ENCODE peak calls at places on chromosomes 11 and 22, in four cellular contexts. T is PC-3, U is aorta, O is fibroblast of lung. R is an unnamed sample.

GRCh38 chr22:20245577-20246367 is 22.3 kb downstream of the RTN4R start:
- DNase-seq in T (no peak), U (no peak), O (no peak), R (no peak)

GRCh38 chr22:50674606-50675552 is 2.3 kb downstream of the SHANK3 start:
- DNase-seq in T (peak; percentile 73), U (no peak), O (no peak), R (peak; percentile 86)

GRCh38 chr11:131712897-131713296 is 342.5 kb downstream of the NTM start:
- DNase-seq in T (no peak), U (no peak), O (no peak), R (no peak)

GRCh38 chr11:134312807-134313206 is 19.0 kb upstream of the GLB1L2 start:
- DNase-seq in T (no peak), U (no peak), O (no peak), R (no peak)

GRCh38 chr11:59523541-59523940 is 12.2 kb downstream of the OR4D9 start:
- DNase-seq in T (peak; percentile 17), U (no peak), O (no peak), R (no peak)

GRCh38 chr11:57903441-57904123 is 120.1 kb upstream of the OR9Q1 start:
- DNase-seq in T (peak; percentile 85), U (no peak), O (no peak), R (no peak)

GRCh38 chr11:69269926-69270697 is 23.8 kb upstream of the MYEOV start:
- DNase-seq in T (no peak), U (no peak), O (no peak), R (no peak)

GRCh38 chr11:46066335-46066734 is 54.9 kb downstream of the PHF21A start:
- DNase-seq in T (peak; percentile 20), U (no peak), O (no peak), R (no peak)

GRCh38 chr11:6992457-6993431 is 27.4 kb downstream of the ZNF214 start:
- DNase-seq in T (peak; percentile 82), U (no peak), O (peak; percentile 88), R (no peak)

GRCh38 chr11:69210660-69211035 is 54.9 kb downstream of the SMIM38 start:
- DNase-seq in T (no peak), U (no peak), O (no peak), R (no peak)

GRCh38 chr11:58647141-58647699 is 24.8 kb downstream of the CNTF start:
- DNase-seq in T (no peak), U (no peak), O (no peak), R (no peak)

GRCh38 chr11:34299962-34300350 is 57.9 kb downstream of the ABTB2 start:
- DNase-seq in T (no peak), U (no peak), O (no peak), R (no peak)

GRCh38 chr22:36659762-36660509 is 43.6 kb downstream of the CACNG2 start:
- DNase-seq in T (peak; percentile 98), U (peak; percentile 97), O (peak; percentile 81), R (peak; percentile 93)

GRCh38 chr11:9001736-9002135 is 2.1 kb downstream of the NRIP3 start:
- DNase-seq in T (peak; percentile 73), U (no peak), O (peak; percentile 68), R (no peak)

DNA sequence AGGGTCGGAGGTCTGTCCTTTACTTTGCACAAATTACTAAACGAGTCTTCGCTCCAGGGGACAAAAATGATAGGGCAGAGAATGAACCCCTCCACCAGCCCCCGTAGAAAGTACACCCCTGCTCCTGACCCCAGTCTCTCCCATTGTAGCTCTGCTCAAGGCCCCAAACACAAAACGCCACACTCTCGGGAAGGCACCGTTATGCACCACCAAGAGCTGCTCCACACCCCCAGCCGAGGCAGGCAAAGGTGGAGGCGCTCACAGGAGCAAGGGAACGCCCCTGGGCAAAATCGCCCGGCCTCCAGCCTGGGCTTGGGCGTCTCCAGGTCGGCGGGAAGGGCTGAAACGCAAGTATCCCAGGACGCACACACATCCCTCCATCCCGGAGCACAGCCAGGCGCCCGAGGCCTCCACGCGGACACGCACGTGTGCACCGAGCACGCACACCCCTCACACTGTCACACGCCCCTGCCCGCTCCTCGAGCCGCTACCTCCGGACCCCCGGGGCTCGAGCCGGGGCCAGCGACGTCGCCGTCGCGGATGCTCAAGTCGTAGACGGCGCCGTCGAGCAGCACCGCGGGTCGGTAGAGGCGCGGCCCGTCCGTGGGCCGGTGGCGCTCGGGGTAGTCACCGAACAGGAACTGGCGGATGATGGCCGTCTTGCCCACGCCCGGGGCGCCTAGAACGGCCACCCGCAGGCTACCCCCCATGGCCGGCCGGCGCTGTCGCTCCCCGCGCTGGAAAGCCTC is 786 bp downstream of the RASL10A start:
- DNase-seq in T (peak; percentile 22), U (peak; percentile 44), O (no peak), R (peak; percentile 47)
- H3K4me1 ChIP-seq in T (peaks cover 20% of the 10 kb centered on the region), U (no peaks in the 10 kb centered on the region), O (peaks cover 9% of the 10 kb centered on the region), R (peaks cover 58% of the 10 kb centered on the region)

GRCh38 chr22:17782158-17782557 is 7.9 kb upstream of the BID start:
- DNase-seq in T (no peak), U (no peak), O (no peak), R (no peak)
- H3K4me1 ChIP-seq in T (peaks cover 10% of the 10 kb centered on the region), U (no peaks in the 10 kb centered on the region), O (peaks cover 3% of the 10 kb centered on the region), R (peaks cover 24% of the 10 kb centered on the region)

GRCh38 chr22:45497268-45497667 is 5.4 kb upstream of the FBLN1 start:
- DNase-seq in T (no peak), U (no peak), O (peak; percentile 61), R (no peak)

GRCh38 chr22:45491841-45492240 is 10.8 kb upstream of the FBLN1 start:
- DNase-seq in T (no peak), U (no peak), O (no peak), R (no peak)

GRCh38 chr22:45496451-45496941 is 6.2 kb upstream of the FBLN1 start:
- DNase-seq in T (no peak), U (peak; percentile 51), O (peak; percentile 83), R (no peak)

GRCh38 chr22:45490836-45491235 is 11.8 kb upstream of the FBLN1 start:
- DNase-seq in T (no peak), U (no peak), O (no peak), R (no peak)

DNA sequence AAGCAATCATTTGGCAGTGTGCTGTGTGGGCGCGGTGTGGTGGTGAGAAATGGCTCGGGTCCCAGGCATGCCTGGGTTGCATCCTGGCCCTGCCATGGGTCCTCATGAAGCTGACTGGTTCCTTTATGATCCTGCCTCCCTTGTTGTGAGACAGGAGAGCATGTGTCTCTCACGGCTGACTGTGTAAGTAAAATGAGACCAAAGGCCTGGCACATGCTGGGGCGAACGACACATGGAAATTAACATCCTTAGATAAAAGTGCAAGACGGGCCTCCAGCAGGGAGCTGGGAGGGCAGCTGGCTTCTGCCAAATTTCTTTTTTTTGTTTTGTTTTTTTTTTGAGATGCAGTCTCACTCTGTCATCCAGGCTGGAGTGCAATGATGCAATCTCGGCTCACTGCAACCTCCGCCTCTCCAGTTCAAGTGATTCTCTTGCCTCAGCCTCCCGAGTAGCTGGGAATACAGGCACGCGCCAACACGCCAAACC is 9.4 kb upstream of the FBLN1 start:
- DNase-seq in T (no peak), U (peak; percentile 66), O (peak; percentile 89), R (peak; percentile 15)
- H3K4me1 ChIP-seq in T (no peaks in the 10 kb centered on the region), U (no peaks in the 10 kb centered on the region), O (peaks cover 13% of the 10 kb centered on the region), R (no peaks in the 10 kb centered on the region)

DNA sequence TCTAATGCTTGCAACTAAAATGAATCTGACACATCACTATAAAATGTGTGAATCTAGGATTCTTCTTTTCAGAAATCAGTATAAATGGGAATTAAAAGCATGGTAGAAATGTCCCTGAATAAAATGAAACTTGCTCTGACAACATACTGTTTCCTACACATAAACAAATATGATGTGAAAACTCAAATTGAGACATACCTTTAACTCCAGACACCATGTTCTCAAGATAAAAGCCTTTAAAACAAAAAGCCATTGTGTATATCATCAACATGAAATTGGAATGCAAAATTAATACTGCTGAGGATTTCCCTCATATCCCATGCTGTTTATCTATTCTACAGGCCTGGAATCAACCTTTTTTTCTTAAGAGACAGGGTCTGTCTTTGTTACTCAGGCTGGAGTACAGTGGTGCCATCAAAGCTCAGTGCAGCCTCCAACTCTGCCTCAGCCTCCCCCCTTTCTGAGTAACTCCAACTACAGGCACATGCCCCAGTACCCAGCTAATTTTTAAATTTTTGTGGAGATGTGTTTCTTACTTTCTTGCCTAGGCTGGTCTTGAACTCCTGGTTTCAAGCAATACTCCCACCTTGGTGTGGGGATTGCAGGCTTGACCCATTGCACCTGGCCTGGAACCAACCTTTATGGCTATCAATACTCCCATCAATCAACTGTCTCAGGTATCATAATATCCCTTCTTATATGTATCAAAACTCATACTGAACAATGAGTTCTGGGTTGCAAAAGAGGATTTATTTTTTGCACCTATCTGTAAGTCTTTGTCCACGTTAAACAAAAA is 6.7 kb downstream of the TAF1D start:
- DNase-seq in T (no peak), U (no peak), O (no peak), R (no peak)
- H3K4me1 ChIP-seq in T (peaks cover 30% of the 10 kb centered on the region), U (no peaks in the 10 kb centered on the region), O (peaks cover 4% of the 10 kb centered on the region), R (peaks cover 40% of the 10 kb centered on the region)

GRCh38 chr11:63841554-63841953 is 2.6 kb downstream of the MARK2 start:
- DNase-seq in T (peak; percentile 80), U (no peak), O (no peak), R (peak; percentile 69)
- H3K4me1 ChIP-seq in T (peaks cover 59% of the 10 kb centered on the region), U (no peaks in the 10 kb centered on the region), O (peaks cover 21% of the 10 kb centered on the region), R (peaks cover 81% of the 10 kb centered on the region)

GRCh38 chr22:43293661-43294392 is 49.3 kb downstream of the SCUBE1 start:
- DNase-seq in T (peak; percentile 29), U (no peak), O (peak; percentile 85), R (peak; percentile 76)
- H3K4me1 ChIP-seq in T (no peaks in the 10 kb centered on the region), U (no peaks in the 10 kb centered on the region), O (no peaks in the 10 kb centered on the region), R (peaks cover 55% of the 10 kb centered on the region)

DNA sequence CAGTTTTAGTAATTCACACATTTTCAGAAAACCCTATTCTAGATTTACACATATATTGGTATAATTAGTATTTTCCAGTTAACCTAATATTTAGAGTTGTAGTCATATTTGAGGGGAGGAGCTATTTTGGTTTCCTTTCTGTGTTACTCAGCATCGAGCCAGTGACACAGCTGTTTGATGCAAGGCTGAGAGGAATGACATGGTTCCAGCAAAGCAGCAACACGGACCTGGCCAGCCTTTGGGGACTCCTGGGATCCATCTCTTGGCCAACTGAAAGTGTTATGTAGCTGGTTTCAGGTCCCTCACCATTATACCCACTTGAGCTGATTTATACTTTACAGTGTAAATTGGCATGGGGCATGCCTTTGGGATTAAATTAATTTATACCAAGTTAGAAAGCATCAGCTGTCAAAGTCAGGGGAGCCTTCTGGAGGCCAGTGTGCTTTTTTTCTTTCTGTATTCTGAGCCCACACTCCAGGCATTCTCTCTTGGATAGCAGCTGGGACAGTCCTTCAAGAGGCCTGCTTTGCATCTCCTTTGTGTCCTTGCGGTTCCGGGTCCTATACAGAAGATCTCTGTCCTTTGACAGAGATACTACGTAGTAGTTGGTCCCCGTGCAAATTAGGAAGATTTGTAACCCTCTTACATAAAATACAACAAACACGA is 91.3 kb upstream of the SLC25A18 start:
- DNase-seq in T (no peak), U (no peak), O (peak; percentile 46), R (no peak)
- H3K4me1 ChIP-seq in T (no peaks in the 10 kb centered on the region), U (no peaks in the 10 kb centered on the region), O (no peaks in the 10 kb centered on the region), R (peaks cover 7% of the 10 kb centered on the region)

R was measured in lower lobe of right lung.